ENCODE peak calls at places on chromosome 11, in six cellular contexts. C is PC-3, Y is MM.1S, A is IMR-90, R is heart left ventricle, N is heart right ventricle. F is an unnamed sample.
A peak's percentile ranks its signal among the peaks of the same experiment; 100 is the strongest.

GRCh38 chr11:60863550-60864521 is 3.5 kb upstream of the ZP1 start:
- DNase-seq in C (no peak), Y (no peak), A (no peak), R (no peak), N (no peak), F (no peak)

GRCh38 chr11:70263363-70263762 is 7.1 kb upstream of the PPFIA1 start:
- DNase-seq in C (no peak), Y (no peak), A (no peak), R (no peak), N (no peak), F (no peak)

GRCh38 chr11:9396310-9396709 is 11.9 kb downstream of the IPO7 start:
- DNase-seq in C (no peak), Y (no peak), A (no peak), R (no peak), N (no peak), F (no peak)

GRCh38 chr11:62921573-62922188 is 518 bp upstream of the CHRM1 start:
- DNase-seq in C (peak; percentile 50), Y (no peak), A (peak; percentile 17), R (no peak), N (no peak), F (no peak)

GRCh38 chr11:46240371-46240770 is 37.1 kb upstream of the CREB3L1 start:
- DNase-seq in C (no peak), Y (no peak), A (no peak), R (no peak), N (no peak), F (no peak)

GRCh38 chr11:123195182-123196059 is at the start of gene CLMP:
- DNase-seq in C (peak; percentile 62), Y (no peak), A (peak; percentile 82), R (peak; percentile 53), N (peak; percentile 51), F (no peak)

GRCh38 chr11:75337195-75337654 is 14.2 kb downstream of the ARRB1 start:
- DNase-seq in C (peak; percentile 60), Y (no peak), A (peak; percentile 60), R (no peak), N (no peak), F (no peak)

GRCh38 chr11:129694966-129695365 is 120.7 kb upstream of the TMEM45B start:
- DNase-seq in C (peak; percentile 20), Y (no peak), A (no peak), R (no peak), N (no peak), F (no peak)

GRCh38 chr11:25899761-25900160 is 432.2 kb upstream of the ANO3 start:
- DNase-seq in C (no peak), Y (no peak), A (no peak), R (no peak), N (no peak), F (no peak)

GRCh38 chr11:5364214-5364613 is 12.9 kb downstream of the OR51B6 start:
- DNase-seq in C (no peak), Y (no peak), A (peak; percentile 96), R (no peak), N (no peak), F (no peak)

GRCh38 chr11:3369366-3369765 is 9.6 kb downstream of the ZNF195 start:
- DNase-seq in C (no peak), Y (no peak), A (no peak), R (no peak), N (no peak), F (no peak)

GRCh38 chr11:3368199-3368598 is 10.7 kb downstream of the ZNF195 start:
- DNase-seq in C (peak; percentile 22), Y (no peak), A (no peak), R (no peak), N (no peak), F (no peak)

GRCh38 chr11:3370268-3370870 is 8.6 kb downstream of the ZNF195 start:
- DNase-seq in C (no peak), Y (no peak), A (no peak), R (no peak), N (no peak), F (no peak)

GRCh38 chr11:3367221-3367620 is 11.7 kb downstream of the ZNF195 start:
- DNase-seq in C (no peak), Y (no peak), A (no peak), R (no peak), N (no peak), F (no peak)
- H3K9me3 ChIP-seq in C (peaks cover 27% of the 10 kb centered on the region), Y (no peaks in the 10 kb centered on the region), A (peaks cover 35% of the 10 kb centered on the region), R (peaks cover 39% of the 10 kb centered on the region), N (peaks cover 42% of the 10 kb centered on the region), F (no peaks in the 10 kb centered on the region)

DNA sequence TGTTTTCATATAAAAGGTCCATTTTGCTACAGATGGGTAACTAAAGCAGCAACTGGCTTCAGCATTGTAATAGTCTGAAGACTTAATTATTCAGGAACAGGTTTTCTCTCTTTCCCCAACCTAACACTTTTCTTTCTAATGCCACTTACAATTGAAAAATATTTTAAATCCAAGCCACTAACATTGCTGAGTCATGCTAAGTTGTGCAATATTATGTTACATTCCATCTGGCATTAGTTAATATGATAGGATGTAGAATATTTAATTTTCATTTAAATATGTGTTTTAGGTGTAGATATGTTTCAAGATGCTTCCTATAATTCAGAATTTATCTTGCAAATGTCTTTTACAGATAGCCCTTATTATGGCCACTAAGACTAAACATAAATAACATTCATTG is 98.6 kb downstream of the KIF18A start:
- DNase-seq in C (peak; percentile 59), Y (no peak), A (peak; percentile 82), R (no peak), N (no peak), F (no peak)
- H3K4me1 ChIP-seq in C (peaks cover 11% of the 10 kb centered on the region), Y (no peaks in the 10 kb centered on the region), A (no peaks in the 10 kb centered on the region), R (no peaks in the 10 kb centered on the region), N (no peaks in the 10 kb centered on the region), F (no peaks in the 10 kb centered on the region)

DNA sequence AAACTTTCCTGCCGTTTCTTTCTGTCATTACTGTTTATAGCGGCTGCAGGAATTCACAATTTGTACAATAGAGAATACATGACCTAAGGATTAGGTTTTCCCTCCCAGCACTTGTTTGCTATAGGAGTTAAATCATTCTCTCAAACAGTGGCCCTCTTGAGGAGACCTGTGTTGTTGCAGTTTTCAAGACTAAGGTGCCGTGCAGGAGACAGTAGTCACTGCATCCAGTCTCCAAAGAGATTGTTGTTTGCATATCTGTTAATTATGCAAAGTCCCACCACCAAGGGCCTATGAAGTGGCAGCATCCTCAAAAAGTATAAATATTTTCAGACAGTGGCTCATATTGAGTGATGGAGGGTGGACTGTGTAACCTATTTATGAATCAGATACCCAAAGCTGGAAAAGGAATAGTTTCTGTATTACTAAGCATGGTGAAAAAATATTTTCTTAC is 2.3 kb downstream of the PRSS23 start:
- DNase-seq in C (peak; percentile 78), Y (peak; percentile 56), A (peak; percentile 57), R (no peak), N (no peak), F (no peak)
- H3K4me3 ChIP-seq in C (peak overlapping the region; percentile 97), Y (no peak overlapping the region), A (peak overlapping the region; percentile 82), R (no peak overlapping the region), N (no peak overlapping the region), F (no peak overlapping the region)

DNA sequence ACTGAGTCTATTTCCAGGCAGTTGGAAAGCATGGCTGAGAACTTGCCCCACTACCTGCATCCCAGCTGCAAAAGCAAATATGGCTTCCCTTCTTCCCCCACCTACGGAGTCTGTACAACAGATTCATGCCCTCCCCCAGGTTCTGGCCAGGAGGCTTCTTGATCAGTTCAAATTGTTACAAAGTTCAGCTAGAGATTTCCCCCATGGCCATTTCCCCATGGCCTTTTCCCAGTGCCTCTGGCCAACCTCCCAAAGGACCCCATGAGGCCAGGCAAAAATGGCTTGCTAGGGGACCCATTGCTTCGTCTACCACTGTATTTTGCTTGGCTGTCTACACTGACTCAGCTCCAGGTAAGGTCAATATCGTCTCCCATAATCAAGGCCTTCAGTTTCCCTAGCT is 203.3 kb downstream of the DLG2 start:
- DNase-seq in C (no peak), Y (no peak), A (no peak), R (no peak), N (no peak), F (no peak)
- H3K9me3 ChIP-seq in C (no peaks in the 10 kb centered on the region), Y (no peaks in the 10 kb centered on the region), A (peaks cover 15% of the 10 kb centered on the region), R (peaks cover 16% of the 10 kb centered on the region), N (peaks cover 14% of the 10 kb centered on the region), F (no peaks in the 10 kb centered on the region)

GRCh38 chr11:12092714-12093113 is 17.7 kb upstream of the MICAL2 start:
- DNase-seq in C (no peak), Y (no peak), A (no peak), R (no peak), N (no peak), F (no peak)
- H3K4me1 ChIP-seq in C (peaks cover 44% of the 10 kb centered on the region), Y (peaks cover 7% of the 10 kb centered on the region), A (peaks cover 16% of the 10 kb centered on the region), R (peaks cover 47% of the 10 kb centered on the region), N (peaks cover 21% of the 10 kb centered on the region), F (peaks cover 3% of the 10 kb centered on the region)

DNA sequence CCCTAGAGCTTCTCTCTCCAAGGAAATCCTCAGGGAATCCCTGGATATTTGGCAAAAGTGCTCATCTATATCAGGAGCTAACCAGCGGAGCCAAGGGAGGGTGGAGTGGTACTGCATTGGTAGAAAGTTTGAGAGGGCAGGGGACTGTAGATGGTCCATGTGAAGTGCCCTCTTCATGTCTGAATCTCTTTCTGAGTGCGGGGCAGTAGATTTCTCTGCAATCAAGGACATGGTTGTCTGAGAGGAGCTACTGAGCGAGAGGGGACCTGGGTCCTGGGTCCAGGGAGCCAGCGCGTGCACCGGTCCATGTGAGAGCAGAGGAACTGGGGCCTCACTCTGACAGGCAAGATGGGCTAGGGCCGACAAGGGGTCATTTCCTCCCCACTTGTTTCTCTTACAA is 716 bp downstream of the DIXDC1 start:
- DNase-seq in C (no peak), Y (no peak), A (no peak), R (no peak), N (no peak), F (no peak)
- H3K4me3 ChIP-seq in C (peak overlapping the region; percentile 83), Y (peak overlapping the region; percentile 84), A (peak overlapping the region; percentile 84), R (no peak overlapping the region), N (no peak overlapping the region), F (peak overlapping the region; percentile 70)

DNA sequence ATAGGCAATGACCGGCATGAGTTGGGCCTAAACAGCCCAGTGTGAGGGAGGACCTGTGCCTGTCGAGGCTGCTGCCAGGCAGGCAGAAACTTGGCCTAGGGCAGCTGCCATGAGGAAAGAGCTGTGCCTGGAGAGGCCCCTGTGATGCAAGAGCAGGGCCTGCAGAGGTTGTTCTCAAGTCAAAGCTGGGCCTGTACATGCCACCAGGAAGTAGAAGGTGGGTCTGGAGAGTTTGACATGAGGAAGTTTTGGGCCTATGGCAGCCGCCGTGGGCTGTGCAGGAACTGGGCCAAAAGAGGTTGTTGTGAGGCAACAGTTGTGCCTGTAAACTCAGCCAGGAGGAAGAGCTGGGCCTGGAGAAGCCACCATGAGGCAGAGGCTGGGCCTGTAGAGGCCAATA is 43.2 kb downstream of the OR4C45 start:
- DNase-seq in C (no peak), Y (no peak), A (no peak), R (no peak), N (no peak), F (no peak)
- H3K9me3 ChIP-seq in C (no peaks in the 10 kb centered on the region), Y (no peaks in the 10 kb centered on the region), A (peaks cover 46% of the 10 kb centered on the region), R (peaks cover 2% of the 10 kb centered on the region), N (peaks cover 9% of the 10 kb centered on the region), F (peaks cover 43% of the 10 kb centered on the region)

GRCh38 chr11:13317293-13318080 is 39.9 kb downstream of the BMAL1 start:
- DNase-seq in C (no peak), Y (no peak), A (no peak), R (no peak), N (no peak), F (no peak)
- H3K4me1 ChIP-seq in C (peaks cover 12% of the 10 kb centered on the region), Y (peaks cover 7% of the 10 kb centered on the region), A (peaks cover 4% of the 10 kb centered on the region), R (peaks cover 68% of the 10 kb centered on the region), N (peaks cover 4% of the 10 kb centered on the region), F (peaks cover 2% of the 10 kb centered on the region)

F was measured in iPS DF 6.9.